ENCODE peak calls at places on chromosomes 12 and 14, in five cellular contexts. U, J, A, O and F are unnamed samples.

GRCh38 chr12:132488127-132489077 is 1.5 kb upstream of the FBRSL1 start:
- DNase-seq in A (no peak), U (no peak), J (peak), O (no peak), F (no peak)

GRCh38 chr12:16880864-16881285 is 274.9 kb upstream of the LMO3 start:
- DNase-seq in A (no peak), O (peak), J (no peak), U (peak), F (no peak)

GRCh38 chr12:29103539-29103974 is 45.5 kb upstream of the FAR2 start:
- DNase-seq in O (no peak), U (no peak), A (no peak), J (no peak), F (no peak)

GRCh38 chr14:88729159-88729558 is 63.6 kb downstream of the EML5 start:
- DNase-seq in J (no peak), U (no peak), O (no peak), A (peak), F (peak)

GRCh38 chr14:90700928-90701776 is 115.1 kb downstream of the TTC7B start:
- DNase-seq in O (peak), U (no peak), A (no peak), J (no peak), F (no peak)

GRCh38 chr14:87461704-87462103 is 531.3 kb downstream of the GALC start:
- DNase-seq in J (no peak), O (peak), A (no peak), U (no peak), F (peak)

GRCh38 chr12:59500915-59501314 is 94.9 kb upstream of the SLC16A7 start:
- DNase-seq in O (no peak), J (no peak), A (no peak), U (no peak), F (no peak)

GRCh38 chr12:132357623-132358186 is 28.3 kb upstream of the GALNT9 start:
- DNase-seq in O (no peak), A (no peak), J (no peak), U (no peak), F (no peak)

GRCh38 chr14:72714094-72714493 is 179.8 kb downstream of the DPF3 start:
- DNase-seq in A (no peak), O (no peak), U (no peak), J (no peak), F (no peak)

GRCh38 chr14:105931808-105932483 is 405.6 kb downstream of the TMEM121 start:
- DNase-seq in A (no peak), O (no peak), J (no peak), U (peak), F (no peak)

GRCh38 chr14:20477211-20477876 is 8.1 kb downstream of the PNP start:
- DNase-seq in A (peak), J (peak), O (no peak), U (no peak), F (peak)

DNA sequence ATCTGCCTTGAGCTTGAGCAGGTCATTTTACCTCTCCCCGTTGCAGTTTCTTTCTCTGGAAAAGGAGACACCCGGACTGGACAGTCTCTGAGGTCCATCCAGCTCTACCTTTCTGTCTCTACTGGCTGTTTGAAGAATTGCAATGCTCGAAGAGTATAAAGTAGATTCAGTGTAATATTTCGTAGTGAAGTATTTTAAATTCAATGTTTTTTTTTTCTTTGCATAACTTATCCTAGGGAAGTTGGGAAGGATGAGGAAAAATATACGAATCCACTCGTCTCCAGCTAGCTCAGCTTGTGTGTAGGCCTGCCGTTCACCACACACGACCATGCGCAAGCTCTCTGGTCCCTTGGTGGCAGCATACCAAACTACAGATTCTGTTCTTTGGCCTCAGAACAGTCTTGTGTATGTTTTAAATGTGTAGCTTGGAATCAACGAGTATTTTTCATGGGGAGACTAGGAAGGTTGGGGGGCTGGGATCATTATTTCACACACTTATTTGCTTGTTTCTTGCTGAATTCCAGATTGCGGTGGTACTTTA is 307.9 kb downstream of the CACNA1C start:
- DNase-seq in O (no peak), A (no peak), U (no peak), J (no peak), F (peak)
- TF ChIP-seq CTCF in O (peak), A (peak), U (peak), J (no peak), F (peak)

GRCh38 chr14:66405158-66405557 is 81.0 kb upstream of the CCDC196 start:
- DNase-seq in J (no peak), U (no peak), A (peak), O (no peak), F (peak)

GRCh38 chr14:66401447-66402095 is 84.6 kb upstream of the CCDC196 start:
- DNase-seq in U (no peak), O (no peak), J (no peak), A (peak), F (peak)

GRCh38 chr14:66404051-66404450 is 82.1 kb upstream of the CCDC196 start:
- DNase-seq in J (no peak), U (no peak), O (no peak), A (no peak), F (no peak)

GRCh38 chr14:66398437-66398836 is 87.7 kb upstream of the CCDC196 start:
- DNase-seq in O (no peak), J (no peak), A (no peak), U (no peak), F (no peak)

GRCh38 chr14:66403183-66403582 is 83.0 kb upstream of the CCDC196 start:
- DNase-seq in J (no peak), O (peak), U (no peak), A (peak), F (peak)
- H3K4me3 ChIP-seq in J (no peak), O (no peak), U (no peak), A (no peak), F (no peak)

GRCh38 chr14:57290753-57291152 is 22.0 kb downstream of the AP5M1 start:
- DNase-seq in U (no peak), J (no peak), O (no peak), A (no peak), F (no peak)

GRCh38 chr14:57291692-57292647 is 23.2 kb downstream of the AP5M1 start:
- DNase-seq in J (no peak), U (no peak), O (no peak), A (no peak), F (no peak)

GRCh38 chr14:57295261-57295660 is 26.5 kb downstream of the AP5M1 start:
- DNase-seq in J (no peak), U (no peak), A (no peak), O (no peak), F (no peak)

GRCh38 chr14:57297852-57298251 is 29.1 kb downstream of the AP5M1 start:
- DNase-seq in A (no peak), U (no peak), J (no peak), O (no peak), F (no peak)

GRCh38 chr14:57293851-57294837 is 25.4 kb downstream of the AP5M1 start:
- DNase-seq in O (peak), U (no peak), A (peak), J (no peak), F (peak)
- TF ChIP-seq CTCF in O (no peak), U (peak), A (peak), J (no peak), F (peak)

GRCh38 chr12:6962285-6963015 is 8.0 kb downstream of the PHB2 start:
- DNase-seq in A (no peak), J (peak), U (no peak), O (no peak), F (no peak)

GRCh38 chr12:6960291-6961277 is 9.4 kb downstream of the PTPN6 start:
- DNase-seq in A (peak), O (no peak), J (no peak), U (peak), F (peak)

GRCh38 chr12:6959376-6960290 is 8.5 kb downstream of the PTPN6 start:
- DNase-seq in U (no peak), O (no peak), A (no peak), J (no peak), F (no peak)

GRCh38 chr12:6961695-6962284 is 8.7 kb downstream of the PHB2 start:
- DNase-seq in O (peak), J (peak), U (peak), A (peak), F (peak)

GRCh38 chr12:6961278-6961694 is 9.2 kb downstream of the PHB2 start:
- DNase-seq in O (no peak), J (peak), A (peak), U (peak), F (no peak)
- H3K4me3 ChIP-seq in O (peak), J (no peak), A (no peak), U (no peak), F (no peak)

GRCh38 chr12:46492471-46493351 is 120.1 kb upstream of the SLC38A2 start:
- DNase-seq in J (peak), U (no peak), A (peak), O (no peak), F (peak)
- TF ChIP-seq CTCF in J (no peak), U (no peak), A (no peak), O (no peak), F (no peak)

DNA sequence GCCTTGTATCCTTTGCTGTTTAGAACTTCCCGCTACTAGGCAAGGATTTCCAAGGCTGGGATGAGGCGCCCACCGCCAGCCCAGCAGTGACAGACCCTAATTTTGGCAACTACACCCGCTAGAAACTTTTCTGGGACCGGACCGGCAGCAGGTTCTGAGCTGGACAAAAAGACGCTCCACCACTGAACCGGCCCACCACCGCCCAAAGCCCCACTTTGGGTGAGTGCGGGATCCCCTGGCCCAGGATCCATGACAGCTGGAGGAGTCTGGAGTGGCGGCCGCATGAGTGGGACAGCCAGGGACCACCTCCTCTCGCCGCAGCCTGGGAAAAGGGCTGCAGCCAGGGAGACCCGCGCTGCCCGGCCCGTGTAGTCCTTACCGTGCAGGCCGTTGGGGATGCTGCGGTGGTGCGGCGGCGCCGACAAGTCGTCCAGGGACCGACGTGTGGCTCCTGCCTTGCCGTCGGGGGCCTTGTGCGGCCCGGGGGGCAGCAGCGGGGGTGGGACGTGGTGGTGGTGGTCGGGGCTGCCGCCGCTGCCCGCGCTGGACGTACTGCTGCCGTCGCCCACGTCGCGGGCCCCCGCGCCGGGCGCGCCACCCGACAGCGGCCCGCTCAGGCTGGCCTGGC is 1.1 kb downstream of the CCDC85C start:
- DNase-seq in A (no peak), J (no peak), U (peak), O (no peak), F (no peak)
- H3K4me3 ChIP-seq in A (peak), J (peak), U (peak), O (peak), F (peak)

GRCh38 chr12:108915632-108916133 is 35.8 kb downstream of the DAO start:
- DNase-seq in J (no peak), A (no peak), U (no peak), O (no peak), F (no peak)

GRCh38 chr12:108921946-108922345 is 42.1 kb downstream of the DAO start:
- DNase-seq in A (no peak), O (no peak), J (no peak), U (no peak), F (no peak)

GRCh38 chr12:108918960-108919642 is 39.2 kb downstream of the DAO start:
- DNase-seq in A (no peak), O (no peak), U (no peak), J (no peak), F (no peak)

GRCh38 chr12:108916336-108916735 is 36.4 kb downstream of the DAO start:
- DNase-seq in U (no peak), O (no peak), J (no peak), A (no peak), F (no peak)

GRCh38 chr12:108918206-108918605 is 38.3 kb downstream of the DAO start:
- DNase-seq in U (peak), J (no peak), O (no peak), A (no peak), F (no peak)
- TF ChIP-seq CTCF in U (no peak), J (no peak), O (no peak), A (no peak), F (no peak)